ENCODE peak calls at places on chromosomes 12 and 14, in nine cellular contexts. One of them, this sample, is unnamed.
A peak's percentile ranks its signal among the peaks of the same experiment; 100 is the strongest.

GRCh38 chr14:73764881-73765280 is 50.7 kb upstream of the PNMA1 start:
- DNase-seq in prostate gland: peak; percentile 80
- DNase-seq in K562: no peak
- DNase-seq in right lobe of liver: peak; percentile 83
- DNase-seq in tibial artery: peak; percentile 81
- DNase-seq in PC-3: no peak
- DNase-seq in adrenal gland: peak; percentile 61
- DNase-seq in left lung: no peak
- DNase-seq in kidney: peak; percentile 85
- DNase-seq in this sample: peak; percentile 71

GRCh38 chr14:68191567-68192321 is 372.2 kb downstream of the RAD51B start:
- DNase-seq in prostate gland: peak; percentile 71
- DNase-seq in K562: no peak
- DNase-seq in right lobe of liver: peak; percentile 50
- DNase-seq in tibial artery: no peak
- DNase-seq in PC-3: peak; percentile 89
- DNase-seq in adrenal gland: no peak
- DNase-seq in left lung: no peak
- DNase-seq in kidney: no peak
- DNase-seq in this sample: no peak

GRCh38 chr14:89386214-89386886 is 30.7 kb downstream of the FOXN3 start:
- DNase-seq in prostate gland: no peak
- DNase-seq in K562: no peak
- DNase-seq in right lobe of liver: no peak
- DNase-seq in tibial artery: no peak
- DNase-seq in PC-3: no peak
- DNase-seq in adrenal gland: no peak
- DNase-seq in left lung: no peak
- DNase-seq in kidney: no peak
- DNase-seq in this sample: no peak

GRCh38 chr12:76018111-76018510 is 13.5 kb downstream of the PHLDA1 start:
- DNase-seq in prostate gland: no peak
- DNase-seq in K562: no peak
- DNase-seq in right lobe of liver: no peak
- DNase-seq in tibial artery: no peak
- DNase-seq in PC-3: peak; percentile 29
- DNase-seq in adrenal gland: no peak
- DNase-seq in left lung: no peak
- DNase-seq in kidney: no peak
- DNase-seq in this sample: no peak

GRCh38 chr14:55705651-55706340 is 125.8 kb downstream of the KTN1 start:
- DNase-seq in prostate gland: peak; percentile 65
- DNase-seq in K562: no peak
- DNase-seq in right lobe of liver: no peak
- DNase-seq in tibial artery: no peak
- DNase-seq in PC-3: peak; percentile 68
- DNase-seq in adrenal gland: no peak
- DNase-seq in left lung: peak; percentile 78
- DNase-seq in kidney: no peak
- DNase-seq in this sample: no peak

GRCh38 chr14:104082807-104083206 is 2.7 kb upstream of the ASPG start:
- DNase-seq in prostate gland: peak; percentile 64
- DNase-seq in K562: no peak
- DNase-seq in right lobe of liver: peak; percentile 83
- DNase-seq in tibial artery: no peak
- DNase-seq in PC-3: no peak
- DNase-seq in adrenal gland: peak; percentile 33
- DNase-seq in left lung: peak; percentile 77
- DNase-seq in kidney: no peak
- DNase-seq in this sample: peak; percentile 81

GRCh38 chr14:103527408-103528157 is 1.4 kb upstream of the TRMT61A start:
- DNase-seq in prostate gland: no peak
- DNase-seq in K562: no peak
- DNase-seq in right lobe of liver: no peak
- DNase-seq in tibial artery: no peak
- DNase-seq in PC-3: no peak
- DNase-seq in adrenal gland: no peak
- DNase-seq in left lung: no peak
- DNase-seq in kidney: peak; percentile 76
- DNase-seq in this sample: peak; percentile 74

GRCh38 chr14:88825078-88825458 is 617 bp downstream of the TTC8 start:
- DNase-seq in prostate gland: no peak
- DNase-seq in K562: no peak
- DNase-seq in right lobe of liver: no peak
- DNase-seq in tibial artery: no peak
- DNase-seq in PC-3: no peak
- DNase-seq in adrenal gland: no peak
- DNase-seq in left lung: no peak
- DNase-seq in kidney: no peak
- DNase-seq in this sample: no peak

GRCh38 chr12:58537278-58537677 is 383.0 kb downstream of the LRIG3 start:
- DNase-seq in prostate gland: no peak
- DNase-seq in K562: no peak
- DNase-seq in right lobe of liver: no peak
- DNase-seq in tibial artery: no peak
- DNase-seq in PC-3: peak; percentile 66
- DNase-seq in adrenal gland: no peak
- DNase-seq in left lung: no peak
- DNase-seq in kidney: no peak
- DNase-seq in this sample: no peak

GRCh38 chr12:45726594-45727300 is 2.8 kb upstream of the ARID2 start:
- DNase-seq in prostate gland: peak; percentile 64
- DNase-seq in K562: peak; percentile 37
- DNase-seq in right lobe of liver: peak; percentile 79
- DNase-seq in tibial artery: peak; percentile 60
- DNase-seq in PC-3: peak; percentile 39
- DNase-seq in adrenal gland: peak; percentile 62
- DNase-seq in left lung: peak; percentile 92
- DNase-seq in kidney: peak; percentile 91
- DNase-seq in this sample: peak; percentile 79

DNA sequence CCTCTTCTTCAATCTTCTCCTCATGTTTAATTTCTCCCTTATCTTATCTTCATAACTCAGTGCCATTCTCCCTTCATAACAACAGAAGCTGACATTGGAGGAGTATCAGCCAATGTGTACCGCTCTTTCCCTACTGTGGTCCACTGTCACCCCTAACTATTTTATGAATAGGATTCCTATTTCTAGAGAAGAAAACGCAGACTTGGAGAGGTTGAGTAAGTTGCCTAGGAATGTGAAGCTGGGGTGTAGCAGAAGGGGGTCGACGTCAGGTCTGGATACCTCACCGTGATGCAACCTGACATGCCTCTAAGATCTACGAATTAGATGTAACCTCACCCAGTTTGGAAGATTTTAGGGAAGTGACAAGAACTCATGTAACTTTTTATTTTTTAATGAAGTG is 17.1 kb downstream of the LMO3 start:
- DNase-seq in prostate gland: no peak
- DNase-seq in K562: no peak
- DNase-seq in right lobe of liver: no peak
- DNase-seq in tibial artery: no peak
- DNase-seq in PC-3: no peak
- DNase-seq in adrenal gland: no peak
- DNase-seq in left lung: no peak
- DNase-seq in kidney: no peak
- DNase-seq in this sample: no peak
- H3K4me1 ChIP-seq in prostate gland: no peaks in the 10 kb centered on the region
- H3K4me1 ChIP-seq in K562: no peaks in the 10 kb centered on the region
- H3K4me1 ChIP-seq in right lobe of liver: no peaks in the 10 kb centered on the region
- H3K4me1 ChIP-seq in tibial artery: no peaks in the 10 kb centered on the region
- H3K4me1 ChIP-seq in PC-3: peaks cover 8% of the 10 kb centered on the region
- H3K4me1 ChIP-seq in adrenal gland: no peaks in the 10 kb centered on the region
- H3K4me1 ChIP-seq in left lung: no peaks in the 10 kb centered on the region
- H3K4me1 ChIP-seq in kidney: no peaks in the 10 kb centered on the region
- H3K4me1 ChIP-seq in this sample: no peaks in the 10 kb centered on the region

DNA sequence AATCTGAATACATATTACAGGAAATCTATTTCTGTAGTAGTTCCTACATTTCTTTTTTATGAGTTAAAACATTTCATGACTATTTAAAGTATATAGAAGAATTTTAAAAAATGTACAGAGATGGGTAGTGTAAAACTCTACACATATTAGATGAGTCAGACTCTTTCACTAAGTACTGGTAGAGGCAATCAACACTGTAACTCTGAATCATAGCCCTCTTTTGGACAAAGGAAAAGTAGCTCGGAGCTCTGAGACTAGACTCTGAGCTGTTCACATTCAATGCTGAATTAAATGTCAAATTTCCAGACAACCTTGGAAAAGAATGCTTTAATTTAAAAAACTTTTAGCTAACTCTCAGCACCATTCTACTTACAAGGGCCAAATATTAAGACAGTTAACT is 3.4 kb downstream of the PTCSC3 start:
- DNase-seq in prostate gland: no peak
- DNase-seq in K562: no peak
- DNase-seq in right lobe of liver: no peak
- DNase-seq in tibial artery: no peak
- DNase-seq in PC-3: no peak
- DNase-seq in adrenal gland: no peak
- DNase-seq in left lung: no peak
- DNase-seq in kidney: no peak
- DNase-seq in this sample: no peak
- TF ChIP-seq CTCF in prostate gland: no peak
- TF ChIP-seq CTCF in K562: no peak
- TF ChIP-seq CTCF in right lobe of liver: no peak
- TF ChIP-seq CTCF in tibial artery: no peak
- TF ChIP-seq CTCF in PC-3: no peak
- TF ChIP-seq CTCF in adrenal gland: no peak
- TF ChIP-seq CTCF in left lung: no peak
- TF ChIP-seq CTCF in kidney: no peak
- TF ChIP-seq CTCF in this sample: no peak

GRCh38 chr14:95526483-95527391 is 8.1 kb upstream of the GLRX5 start:
- DNase-seq in prostate gland: no peak
- DNase-seq in K562: no peak
- DNase-seq in right lobe of liver: no peak
- DNase-seq in tibial artery: no peak
- DNase-seq in PC-3: no peak
- DNase-seq in adrenal gland: no peak
- DNase-seq in left lung: no peak
- DNase-seq in kidney: no peak
- DNase-seq in this sample: peak; percentile 35
- H3K4me1 ChIP-seq in prostate gland: peaks cover 7% of the 10 kb centered on the region
- H3K4me1 ChIP-seq in K562: no peaks in the 10 kb centered on the region
- H3K4me1 ChIP-seq in right lobe of liver: peaks cover 60% of the 10 kb centered on the region
- H3K4me1 ChIP-seq in tibial artery: peaks cover 37% of the 10 kb centered on the region
- H3K4me1 ChIP-seq in PC-3: peaks cover 37% of the 10 kb centered on the region
- H3K4me1 ChIP-seq in adrenal gland: peaks cover 7% of the 10 kb centered on the region
- H3K4me1 ChIP-seq in left lung: peaks cover 80% of the 10 kb centered on the region
- H3K4me1 ChIP-seq in kidney: peaks cover 21% of the 10 kb centered on the region
- H3K4me1 ChIP-seq in this sample: no peaks in the 10 kb centered on the region

DNA sequence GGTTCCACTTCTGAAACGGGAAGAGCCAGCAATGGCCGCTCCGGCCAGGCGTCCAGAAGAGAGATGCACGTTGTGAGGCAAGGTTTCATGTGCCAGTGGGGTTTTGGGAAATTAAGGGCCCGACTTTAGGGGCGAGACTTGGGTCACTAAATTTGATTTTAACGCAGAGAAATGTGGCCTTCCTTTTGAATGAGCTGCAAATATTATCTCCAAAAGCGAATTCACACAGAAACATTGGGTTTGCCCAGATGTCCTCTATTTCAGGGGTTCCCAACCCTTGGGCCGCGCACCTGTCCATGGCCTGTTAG is 2.3 kb upstream of the RNASE4 start:
- DNase-seq in prostate gland: no peak
- DNase-seq in K562: no peak
- DNase-seq in right lobe of liver: no peak
- DNase-seq in tibial artery: no peak
- DNase-seq in PC-3: no peak
- DNase-seq in adrenal gland: peak; percentile 48
- DNase-seq in left lung: peak; percentile 81
- DNase-seq in kidney: no peak
- DNase-seq in this sample: no peak
- TF ChIP-seq CTCF in prostate gland: no peak
- TF ChIP-seq CTCF in K562: no peak
- TF ChIP-seq CTCF in right lobe of liver: no peak
- TF ChIP-seq CTCF in tibial artery: no peak
- TF ChIP-seq CTCF in PC-3: peak; percentile 26
- TF ChIP-seq CTCF in adrenal gland: no peak
- TF ChIP-seq CTCF in left lung: no peak
- TF ChIP-seq CTCF in kidney: no peak
- TF ChIP-seq CTCF in this sample: no peak